ENCODE peak calls at places on chromosomes 2 and 18, in seven cellular contexts. Y is AG04449, F is kidney epithelial cell, Z is germinal center, O is Kasumi-1, A is foreskin keratinocyte, J is putamen. X is an unnamed sample.

GRCh38 chr18:389658-390357 is 110.7 kb downstream of the COLEC12 start:
- DNase-seq in F (no peak), J (no peak), Y (no peak), A (no peak), Z (no peak), O (no peak), X (no peak)

GRCh38 chr18:10591891-10592290 is 66.1 kb downstream of the NAPG start:
- DNase-seq in A (no peak), Y (no peak), F (no peak), O (no peak), J (no peak), Z (no peak), X (no peak)

GRCh38 chr2:38214209-38214717 is 138.3 kb upstream of the CYP1B1 start:
- DNase-seq in J (no peak), O (no peak), F (no peak), Z (no peak), Y (no peak), A (no peak), X (peak)

GRCh38 chr2:172698041-172698863 is 37.4 kb upstream of the RAPGEF4 start:
- DNase-seq in O (peak), Z (no peak), A (peak), J (peak), F (peak), Y (peak), X (peak)

GRCh38 chr2:119028327-119029174 is 86.6 kb downstream of the MARCO start:
- DNase-seq in A (peak), O (peak), Z (peak), J (no peak), F (no peak), Y (no peak), X (no peak)

GRCh38 chr2:216478151-216478550 is 20.5 kb upstream of the RPL37A start:
- DNase-seq in Z (no peak), A (peak), J (peak), F (peak), O (peak), Y (peak), X (no peak)

GRCh38 chr2:158197940-158198339 is 96.3 kb downstream of the UPP2 start:
- DNase-seq in Z (no peak), A (no peak), J (no peak), O (no peak), Y (no peak), F (no peak), X (no peak)

GRCh38 chr18:4352746-4353522 is 102.2 kb downstream of the DLGAP1 start:
- DNase-seq in Y (no peak), A (no peak), O (no peak), J (no peak), F (no peak), Z (no peak), X (no peak)

GRCh38 chr18:76414936-76415621 is 80.0 kb downstream of the ZNF516 start:
- DNase-seq in A (no peak), Z (no peak), J (no peak), F (no peak), O (no peak), Y (no peak), X (no peak)

GRCh38 chr18:55665506-55665905 is 77.5 kb upstream of the TCF4 start:
- DNase-seq in Y (no peak), Z (no peak), F (no peak), A (no peak), O (no peak), J (no peak), X (no peak)

GRCh38 chr2:125566422-125566821 is 1089.5 kb upstream of the GYPC start:
- DNase-seq in A (no peak), Z (no peak), J (no peak), Y (no peak), O (no peak), F (no peak), X (no peak)

GRCh38 chr18:34990571-34990970 is 50.6 kb upstream of the MAPRE2 start:
- DNase-seq in Y (no peak), O (no peak), F (no peak), J (no peak), A (peak), Z (no peak), X (peak)

GRCh38 chr18:37864122-37864521 is 298.5 kb upstream of the CELF4 start:
- DNase-seq in F (no peak), Z (no peak), J (no peak), Y (no peak), A (no peak), O (no peak), X (no peak)

GRCh38 chr18:48806551-48807261 is 144.1 kb downstream of the SMAD7 start:
- DNase-seq in Z (no peak), F (no peak), A (no peak), Y (no peak), J (no peak), O (no peak), X (peak)

GRCh38 chr2:24083567-24084385 is 858 bp downstream of the TP53I3 start:
- DNase-seq in Z (peak), J (no peak), O (peak), Y (no peak), A (peak), F (peak), X (peak)

GRCh38 chr2:75047189-75047812 is 88.9 kb downstream of the POLE4 start:
- DNase-seq in J (no peak), Y (peak), O (no peak), Z (no peak), F (no peak), A (peak), X (peak)

GRCh38 chr18:45793295-45793965 is 32.0 kb upstream of the SIGLEC15 start:
- DNase-seq in F (peak), J (no peak), Z (no peak), Y (peak), O (no peak), A (peak), X (peak)

GRCh38 chr2:241550616-241551580 is 7.6 kb upstream of the BOK start:
- DNase-seq in Z (no peak), J (no peak), A (no peak), F (no peak), Y (no peak), O (no peak), X (no peak)

GRCh38 chr18:32767400-32767799 is 5.4 kb downstream of the KLHL14 start:
- DNase-seq in J (no peak), F (no peak), A (no peak), Y (no peak), O (no peak), Z (no peak), X (no peak)

X was measured in fibroblast of gingiva.